ENCODE peak calls at places on chromosomes 2 and 18, in eight cellular contexts. E, M, F, I, Q, B, O and X are unnamed samples.

GRCh38 chr2:44777542-44777941 is 164.0 kb upstream of the SIX3 start:
- DNase-seq in E (no peak), M (no peak), F (peak), I (no peak), Q (no peak), B (no peak), O (no peak), X (no peak)

GRCh38 chr2:43345391-43345813 is 119.0 kb upstream of the ZFP36L2 start:
- DNase-seq in E (no peak), M (no peak), F (no peak), I (no peak), Q (no peak), B (no peak), O (no peak), X (no peak)

GRCh38 chr2:225100856-225101294 is 58.6 kb upstream of the DOCK10 start:
- DNase-seq in E (peak), M (peak), F (no peak), I (no peak), Q (no peak), B (no peak), O (peak), X (no peak)

GRCh38 chr2:226622484-226622883 is 177.1 kb downstream of the IRS1 start:
- DNase-seq in E (no peak), M (no peak), F (no peak), I (no peak), Q (no peak), B (no peak), O (no peak), X (no peak)

GRCh38 chr2:31384771-31385276 is 29.7 kb downstream of the XDH start:
- DNase-seq in E (peak), M (peak), F (no peak), I (no peak), Q (no peak), B (no peak), O (peak), X (no peak)

GRCh38 chr2:105876191-105876590 is 131.5 kb downstream of the NCK2 start:
- DNase-seq in E (no peak), M (no peak), F (no peak), I (no peak), Q (no peak), B (no peak), O (no peak), X (no peak)

GRCh38 chr2:74186038-74186437 is 7.4 kb upstream of the MOB1A start:
- DNase-seq in E (no peak), M (no peak), F (peak), I (no peak), Q (no peak), B (peak), O (no peak), X (no peak)

GRCh38 chr2:135055182-135055786 is 3.2 kb downstream of the RAB3GAP1 start:
- DNase-seq in E (no peak), M (peak), F (no peak), I (no peak), Q (no peak), B (peak), O (peak), X (no peak)

GRCh38 chr18:48889981-48890735 is 60.6 kb downstream of the SMAD7 start:
- DNase-seq in E (no peak), M (no peak), F (no peak), I (no peak), Q (no peak), B (no peak), O (no peak), X (no peak)

GRCh38 chr18:21851327-21851961 is 110.9 kb downstream of the MIB1 start:
- DNase-seq in E (no peak), M (peak), F (peak), I (no peak), Q (no peak), B (no peak), O (no peak), X (no peak)

GRCh38 chr2:55992465-55992864 is 68.9 kb upstream of the EFEMP1 start:
- DNase-seq in E (peak), M (peak), F (no peak), I (no peak), Q (no peak), B (peak), O (peak), X (no peak)

GRCh38 chr2:100779908-100780202 is 40.1 kb upstream of the NPAS2 start:
- DNase-seq in E (no peak), M (no peak), F (no peak), I (no peak), Q (no peak), B (no peak), O (no peak), X (no peak)

GRCh38 chr2:100781523-100782375 is 38.2 kb upstream of the NPAS2 start:
- DNase-seq in E (no peak), M (no peak), F (no peak), I (no peak), Q (peak), B (no peak), O (no peak), X (no peak)

GRCh38 chr2:100781009-100781325 is 39.0 kb upstream of the NPAS2 start:
- DNase-seq in E (no peak), M (no peak), F (no peak), I (no peak), Q (no peak), B (no peak), O (no peak), X (no peak)

GRCh38 chr2:100778812-100779450 is 41.0 kb upstream of the NPAS2 start:
- DNase-seq in E (no peak), M (no peak), F (no peak), I (no peak), Q (no peak), B (no peak), O (no peak), X (no peak)

GRCh38 chr2:100780203-100781008 is 39.5 kb upstream of the NPAS2 start:
- DNase-seq in E (no peak), M (no peak), F (no peak), I (no peak), Q (peak), B (no peak), O (peak), X (no peak)
- H3K4me3 ChIP-seq in E (no peak), M (no peak), F (no peak), I (no peak), Q (no peak), B (no peak), O (no peak), X (no peak)

DNA sequence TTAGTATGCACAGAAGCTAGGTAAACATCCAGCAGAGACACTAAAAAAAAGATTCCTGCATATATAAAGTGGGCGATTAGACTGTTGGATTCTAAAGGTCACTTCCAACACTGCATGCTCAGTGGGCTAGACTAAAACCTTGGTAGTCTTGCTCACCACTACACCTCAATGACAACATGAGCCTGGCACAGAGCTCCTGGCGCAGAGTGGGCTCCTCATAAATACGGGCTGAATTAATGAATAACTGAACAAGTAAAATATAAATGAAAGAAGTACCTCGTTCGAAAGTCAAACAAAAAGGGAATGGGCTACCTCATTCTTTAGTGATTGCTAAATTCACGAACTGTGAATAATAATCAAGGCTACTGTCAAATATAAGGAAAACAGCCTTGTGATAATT is 185.3 kb downstream of the STK39 start:
- DNase-seq in E (no peak), M (no peak), F (no peak), I (no peak), Q (no peak), B (no peak), O (no peak), X (no peak)
- H3K4me3 ChIP-seq in E (no peak), M (no peak), F (no peak), I (no peak), Q (peak), B (no peak), O (no peak), X (no peak)

GRCh38 chr2:48482774-48483173 is 47.2 kb upstream of the STON1 start:
- DNase-seq in E (no peak), M (no peak), F (no peak), I (no peak), Q (no peak), B (no peak), O (peak), X (no peak)
- H3K4me3 ChIP-seq in E (no peak), M (no peak), F (no peak), I (no peak), Q (no peak), B (no peak), O (no peak), X (no peak)

GRCh38 chr2:64730551-64731305 is 77.0 kb upstream of the SERTAD2 start:
- DNase-seq in E (no peak), M (peak), F (peak), I (no peak), Q (no peak), B (peak), O (peak), X (peak)

GRCh38 chr2:64731746-64732145 is 78.0 kb upstream of the SERTAD2 start:
- DNase-seq in E (no peak), M (no peak), F (no peak), I (no peak), Q (no peak), B (peak), O (no peak), X (no peak)

GRCh38 chr2:64731306-64731654 is 77.6 kb upstream of the SERTAD2 start:
- DNase-seq in E (no peak), M (no peak), F (no peak), I (no peak), Q (no peak), B (no peak), O (no peak), X (no peak)

GRCh38 chr2:64727013-64727767 is 73.5 kb upstream of the SERTAD2 start:
- DNase-seq in E (no peak), M (no peak), F (peak), I (no peak), Q (no peak), B (no peak), O (no peak), X (no peak)

DNA sequence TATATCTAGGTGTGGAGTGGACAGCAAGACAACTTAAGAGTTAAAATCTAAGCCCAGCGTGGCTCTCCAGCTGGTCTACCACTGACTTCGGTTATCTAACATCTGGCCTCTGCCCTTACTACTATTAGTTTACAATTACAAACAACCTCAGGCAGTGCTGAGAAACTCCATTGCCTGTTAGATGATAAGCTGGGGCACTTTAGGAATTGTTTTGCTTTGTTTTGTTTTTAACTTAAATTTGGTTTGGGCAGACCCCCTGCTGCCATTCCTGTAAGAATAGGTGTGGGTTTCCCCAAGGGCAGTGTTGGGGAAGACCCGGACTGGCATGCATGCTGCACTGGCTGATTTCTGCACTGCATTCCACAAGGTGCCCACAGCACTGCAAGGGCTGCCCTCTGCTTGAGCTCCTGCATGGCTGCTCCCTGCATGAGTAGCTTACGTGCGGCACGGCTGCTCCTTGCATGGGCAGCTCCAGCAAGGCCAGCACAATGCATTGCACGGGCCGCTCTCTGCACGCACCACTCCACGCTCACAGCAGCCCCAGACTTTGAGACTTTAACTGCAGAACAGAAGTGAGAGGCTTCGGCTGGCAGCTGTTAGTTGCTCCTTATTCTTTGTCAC is 74.2 kb upstream of the SERTAD2 start:
- DNase-seq in E (no peak), M (no peak), F (peak), I (no peak), Q (no peak), B (no peak), O (no peak), X (no peak)
- H3K4me3 ChIP-seq in E (no peak), M (no peak), F (peak), I (peak), Q (no peak), B (no peak), O (no peak), X (no peak)

DNA sequence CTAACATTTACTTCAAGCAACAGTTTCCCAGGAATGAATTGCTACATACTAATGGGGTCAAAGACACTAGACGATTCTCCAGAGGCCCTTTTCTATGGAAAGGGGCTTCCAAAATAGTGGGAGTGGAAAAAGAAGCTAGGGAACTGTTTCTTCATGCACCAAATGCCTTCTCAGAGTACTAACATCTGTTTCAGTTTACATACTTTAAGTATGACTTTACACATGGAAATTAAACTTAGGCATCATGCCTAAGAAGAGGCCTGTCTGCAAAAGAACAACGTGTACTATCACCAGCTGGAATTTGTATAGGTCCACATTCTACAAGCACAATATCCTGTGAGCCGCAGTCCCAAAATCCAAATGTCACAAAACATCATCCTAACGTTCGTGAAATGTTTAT is 29.4 kb upstream of the WDR75 start:
- DNase-seq in E (no peak), M (peak), F (no peak), I (no peak), Q (no peak), B (no peak), O (peak), X (peak)
- H3K4me3 ChIP-seq in E (no peak), M (no peak), F (no peak), I (no peak), Q (no peak), B (no peak), O (no peak), X (peak)